ENCODE peak calls at places on chromosomes 7 and 10, in eight cellular contexts. Z is sigmoid colon, N is heart right ventricle, M is H1, S is Panc1, X is colonic mucosa, E is astrocyte, U is glutamatergic neuron. J is an unnamed sample.

GRCh38 chr7:99392659-99393362 is 15.6 kb downstream of the PDAP1 start:
- DNase-seq in Z (peak; percentile 91), N (peak; percentile 80), M (peak; percentile 61), S (no peak), X (peak; percentile 91), E (peak; percentile 45), U (peak; percentile 80), J (peak; percentile 71)

GRCh38 chr10:91220954-91221696 is 662 bp downstream of the PCGF5 start:
- DNase-seq in Z (peak; percentile 63), N (no peak), M (no peak), S (no peak), X (peak; percentile 53), E (peak; percentile 10), U (no peak), J (no peak)

GRCh38 chr7:135745702-135746312 is 2.8 kb downstream of the FAM180A start:
- DNase-seq in Z (peak; percentile 90), N (no peak), M (no peak), S (peak; percentile 25), X (peak; percentile 48), E (peak; percentile 99), U (no peak), J (no peak)

GRCh38 chr7:12322287-12322902 is 81.3 kb downstream of the VWDE start:
- DNase-seq in Z (no peak), N (no peak), M (no peak), S (peak; percentile 41), X (no peak), E (peak; percentile 6), U (no peak), J (no peak)

GRCh38 chr7:41817386-41817785 is 114.5 kb upstream of the INHBA start:
- DNase-seq in Z (no peak), N (no peak), M (no peak), S (no peak), X (no peak), E (peak; percentile 84), U (no peak), J (no peak)

GRCh38 chr7:103373866-103374643 is 26.6 kb downstream of the PSMC2 start:
- DNase-seq in Z (no peak), N (no peak), M (no peak), S (no peak), X (no peak), E (no peak), U (no peak), J (no peak)

GRCh38 chr10:5968681-5969453 is 8.5 kb downstream of the IL15RA start:
- DNase-seq in Z (peak; percentile 53), N (no peak), M (no peak), S (no peak), X (peak; percentile 16), E (no peak), U (no peak), J (no peak)

GRCh38 chr10:95374597-95375209 is 83.9 kb upstream of the PDLIM1 start:
- DNase-seq in Z (peak; percentile 90), N (peak; percentile 69), M (peak; percentile 56), S (peak; percentile 43), X (peak; percentile 83), E (peak; percentile 51), U (peak; percentile 83), J (peak; percentile 80)

GRCh38 chr7:128902761-128903585 is 7.5 kb downstream of the KCP start:
- DNase-seq in Z (peak; percentile 43), N (no peak), M (no peak), S (peak; percentile 52), X (peak; percentile 25), E (no peak), U (no peak), J (no peak)

GRCh38 chr10:16049050-16049449 is 188.7 kb upstream of the MINDY3 start:
- DNase-seq in Z (no peak), N (no peak), M (no peak), S (no peak), X (no peak), E (no peak), U (no peak), J (no peak)

GRCh38 chr10:47160229-47160908 is 139.6 kb upstream of the GDF10 start:
- DNase-seq in Z (no peak), N (no peak), M (no peak), S (no peak), X (no peak), E (no peak), U (no peak), J (no peak)

GRCh38 chr10:96676272-96677112 is 43.8 kb downstream of the PIK3AP1 start:
- DNase-seq in Z (no peak), N (no peak), M (no peak), S (no peak), X (no peak), E (no peak), U (no peak), J (no peak)

GRCh38 chr7:110784749-110785148 is 306.2 kb upstream of the LRRN3 start:
- DNase-seq in Z (no peak), N (no peak), M (no peak), S (no peak), X (no peak), E (no peak), U (no peak), J (no peak)

GRCh38 chr7:100465702-100466311 is 1.7 kb upstream of the SPACDR start:
- DNase-seq in Z (peak; percentile 92), N (peak; percentile 80), M (no peak), S (no peak), X (peak; percentile 56), E (peak; percentile 55), U (no peak), J (peak; percentile 89)

GRCh38 chr7:26198133-26198780 is 2.3 kb downstream of the HNRNPA2B1 start:
- DNase-seq in Z (no peak), N (no peak), M (no peak), S (no peak), X (peak; percentile 39), E (no peak), U (no peak), J (no peak)

GRCh38 chr10:58782876-58783859 is 270.5 kb downstream of the BICC1 start:
- DNase-seq in Z (peak; percentile 71), N (peak; percentile 52), M (no peak), S (no peak), X (peak; percentile 30), E (no peak), U (no peak), J (no peak)

GRCh38 chr10:115141254-115141653 is 48.1 kb downstream of the ATRNL1 start:
- DNase-seq in Z (no peak), N (no peak), M (no peak), S (no peak), X (no peak), E (peak; percentile 1), U (no peak), J (no peak)

GRCh38 chr10:27285093-27285492 is 44.5 kb upstream of the ACBD5 start:
- DNase-seq in Z (no peak), N (no peak), M (no peak), S (no peak), X (no peak), E (peak; percentile 0), U (no peak), J (no peak)

GRCh38 chr10:91838199-91838598 is 40.0 kb downstream of the TNKS2 start:
- DNase-seq in Z (no peak), N (no peak), M (no peak), S (no peak), X (no peak), E (no peak), U (no peak), J (no peak)

GRCh38 chr10:28939352-28940157 is 262.2 kb downstream of the BAMBI start:
- DNase-seq in Z (peak; percentile 68), N (peak; percentile 21), M (peak; percentile 61), S (no peak), X (peak; percentile 32), E (peak; percentile 77), U (peak; percentile 79), J (no peak)
- TF ChIP-seq CTCF in Z (no peak), N (no peak), M (peak; percentile 84), S (peak; percentile 53), X (no peak), E (peak; percentile 33), U (peak; percentile 41), J (no peak)

DNA sequence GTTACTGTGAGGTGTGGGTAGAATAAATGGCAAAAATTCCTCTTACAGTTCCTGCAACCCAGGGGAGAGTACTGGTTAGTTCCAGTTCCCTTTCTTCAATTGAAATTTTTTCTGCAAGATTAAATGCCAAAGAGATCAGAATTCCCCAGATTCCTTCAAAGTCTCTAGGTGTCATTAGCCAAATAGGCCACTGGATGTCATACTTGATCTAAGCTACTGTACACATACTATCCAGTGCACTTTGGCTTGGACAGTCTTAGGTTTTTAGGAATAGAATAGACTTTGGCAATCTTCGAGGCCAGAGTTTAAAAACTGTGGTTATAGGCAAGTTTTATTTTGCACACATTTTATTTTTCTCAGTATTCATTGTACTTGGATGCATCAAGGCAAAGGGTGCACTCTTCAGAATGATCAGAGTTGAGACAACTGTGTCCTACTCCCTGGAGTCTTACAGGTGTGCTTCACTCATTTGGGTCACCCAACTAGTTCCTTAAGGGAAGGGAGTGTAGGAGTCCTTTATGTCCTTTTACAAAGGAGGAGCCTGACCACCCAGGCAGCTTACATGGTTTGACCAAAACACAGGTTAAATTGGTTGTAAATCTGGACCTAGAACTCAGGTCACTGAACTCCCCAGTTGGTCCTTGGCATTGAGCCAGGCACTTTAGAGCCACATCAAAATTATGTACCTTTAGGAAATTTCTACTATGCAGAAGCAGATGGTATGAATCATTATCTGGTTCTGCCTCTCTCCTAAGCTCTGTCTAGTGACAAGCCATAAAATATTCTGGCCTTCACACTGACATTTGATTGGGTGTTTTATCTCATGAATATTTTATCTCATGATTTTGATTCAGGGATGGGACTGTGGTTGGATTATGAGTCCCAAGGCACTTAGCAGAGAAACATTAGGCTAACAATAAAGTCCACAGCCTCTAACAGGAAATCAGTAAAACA is 49.5 kb downstream of the ASAH2B start:
- DNase-seq in Z (no peak), N (no peak), M (no peak), S (peak; percentile 5), X (no peak), E (peak; percentile 22), U (no peak), J (no peak)
- TF ChIP-seq CTCF in Z (no peak), N (peak; percentile 57), M (peak; percentile 53), S (peak; percentile 69), X (peak; percentile 30), E (peak; percentile 54), U (peak; percentile 29), J (peak; percentile 19)

DNA sequence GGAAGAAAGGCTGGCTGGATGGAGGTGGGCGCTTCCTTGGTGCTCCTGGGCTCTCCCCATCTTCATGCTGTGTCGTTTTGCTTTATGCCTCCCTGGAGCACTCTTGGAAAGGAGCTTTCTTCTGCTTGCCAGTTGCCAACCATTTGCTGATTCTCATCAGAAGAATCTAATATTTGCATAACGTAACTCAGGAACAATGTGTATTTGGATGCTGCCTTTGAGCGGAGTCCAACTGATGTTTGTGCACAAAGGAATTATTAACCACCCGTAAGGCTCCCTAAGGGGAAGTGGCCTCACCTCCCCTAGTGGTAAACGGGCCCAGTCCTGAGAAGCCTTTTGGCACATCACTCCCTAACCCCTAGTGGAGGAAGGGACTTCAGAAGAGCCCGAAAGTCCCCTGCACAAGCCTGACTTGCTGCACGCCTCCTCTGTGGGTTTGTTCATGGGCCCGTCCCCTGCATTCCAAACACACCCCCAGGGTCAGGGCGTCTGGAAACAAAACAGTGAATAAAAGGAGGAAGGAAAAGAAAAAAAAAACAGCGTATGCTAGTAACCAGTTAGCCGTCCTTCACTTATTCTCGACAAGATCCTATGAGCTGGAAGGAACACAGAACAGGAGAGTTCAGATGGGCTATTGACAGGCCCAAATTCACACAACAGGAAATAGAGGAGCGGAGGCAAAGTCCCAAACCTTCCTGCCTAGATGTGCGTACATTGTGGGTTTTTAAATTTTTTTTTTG is 602.2 kb downstream of the LRMDA start:
- DNase-seq in Z (no peak), N (no peak), M (no peak), S (no peak), X (no peak), E (peak; percentile 69), U (no peak), J (no peak)
- TF ChIP-seq CTCF in Z (no peak), N (peak; percentile 10), M (peak; percentile 1), S (no peak), X (no peak), E (no peak), U (no peak), J (no peak)

GRCh38 chr10:132383026-132383565 is 13.9 kb upstream of the PWWP2B start:
- DNase-seq in Z (peak; percentile 50), N (no peak), M (no peak), S (no peak), X (no peak), E (no peak), U (peak; percentile 9), J (no peak)
- TF ChIP-seq CTCF in Z (no peak), N (no peak), M (no peak), S (no peak), X (no peak), E (no peak), U (no peak), J (no peak)

J was measured in dorsolateral prefrontal cortex.